ENCODE peak calls at places on chromosomes 1 and 21, in four cellular contexts. H, R, F and A are unnamed samples.

GRCh38 chr1:85264150-85264549 is 4.7 kb upstream of the C1orf52 start:
- DNase-seq in H (no peak), R (no peak), F (no peak), A (no peak)

GRCh38 chr1:242827538-242827937 is 303.0 kb upstream of the PLD5 start:
- DNase-seq in R (no peak), F (no peak), H (no peak), A (no peak)

GRCh38 chr1:7922301-7922700 is 18.3 kb downstream of the TNFRSF9 start:
- DNase-seq in H (no peak), R (no peak), F (no peak), A (no peak)

GRCh38 chr1:169466259-169467230 is 19.2 kb downstream of the SLC19A2 start:
- DNase-seq in F (peak), R (no peak), H (peak), A (peak)

GRCh38 chr1:112359961-112360767 is 35.9 kb upstream of the CTTNBP2NL start:
- DNase-seq in H (no peak), F (peak), R (no peak), A (no peak)

GRCh38 chr1:159483501-159483900 is 44.0 kb downstream of the OR10J1 start:
- DNase-seq in R (no peak), H (no peak), F (no peak), A (no peak)

GRCh38 chr1:30748699-30749401 is 8.7 kb downstream of the LAPTM5 start:
- DNase-seq in H (no peak), R (no peak), F (no peak), A (no peak)

GRCh38 chr1:236064674-236065508 is at the start of gene NID1:
- DNase-seq in R (no peak), F (peak), H (no peak), A (peak)

GRCh38 chr1:204296431-204296988 is 63.2 kb downstream of the PLEKHA6 start:
- DNase-seq in H (no peak), F (peak), R (no peak), A (no peak)
- TF ChIP-seq CHD4 in H (no peak), F (no peak), R (no peak), A (no peak)

DNA sequence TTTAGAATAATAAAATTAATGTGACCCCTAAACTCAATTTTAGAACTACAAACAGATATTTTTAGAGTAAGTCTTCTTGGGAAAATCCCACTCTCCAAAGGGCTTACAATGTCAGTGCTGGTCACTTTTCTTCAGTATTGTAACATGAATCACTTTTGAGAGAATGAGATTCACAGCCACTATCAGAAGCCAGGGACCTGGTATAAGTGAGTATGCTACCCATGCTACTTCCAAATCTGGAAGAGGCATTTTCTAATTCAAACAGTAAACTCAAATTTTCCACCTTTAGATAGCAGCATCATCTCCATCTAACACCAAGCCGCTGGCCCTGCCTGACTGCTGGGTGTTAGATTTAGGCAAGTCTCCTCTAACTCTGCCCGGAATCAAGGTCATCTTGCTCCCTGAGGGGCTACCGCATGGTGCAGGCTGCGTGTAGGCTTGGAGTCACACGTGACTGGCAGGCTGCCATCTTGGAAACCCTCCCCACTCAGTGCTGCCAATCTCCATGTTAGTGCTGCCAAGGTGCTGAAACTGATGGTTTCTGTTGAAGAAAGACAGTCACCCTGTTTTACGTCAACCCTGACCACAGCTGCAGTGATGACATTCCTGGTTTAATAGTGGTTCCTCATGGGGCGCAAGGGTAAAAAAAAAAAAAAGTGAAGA is 882.9 kb upstream of the B3GALT2 start:
- DNase-seq in H (no peak), F (no peak), R (no peak), A (no peak)
- TF ChIP-seq CHD4 in H (no peak), F (no peak), R (no peak), A (no peak)

GRCh38 chr21:46307625-46308024 is 16.0 kb downstream of the C21orf58 start:
- DNase-seq in H (no peak), R (no peak), F (no peak), A (no peak)

GRCh38 chr21:46304437-46304836 is 18.3 kb downstream of the YBEY start:
- DNase-seq in F (no peak), H (no peak), R (no peak), A (no peak)

GRCh38 chr21:46311568-46311967 is 12.1 kb downstream of the C21orf58 start:
- DNase-seq in H (no peak), R (no peak), F (no peak), A (no peak)

GRCh38 chr21:46304955-46305354 is 18.7 kb downstream of the C21orf58 start:
- DNase-seq in H (peak), F (no peak), R (no peak), A (no peak)

GRCh38 chr21:46308431-46308830 is 15.2 kb downstream of the C21orf58 start:
- DNase-seq in H (no peak), R (no peak), F (no peak), A (no peak)
- TF ChIP-seq CHD4 in H (no peak), R (no peak), F (no peak), A (no peak)

GRCh38 chr1:10529772-10530171 is 55.0 kb downstream of the PEX14 start:
- DNase-seq in F (no peak), H (no peak), R (no peak), A (no peak)
- TF ChIP-seq CHD4 in F (no peak), H (no peak), R (no peak), A (no peak)

GRCh38 chr1:163531345-163531744 is 209.6 kb downstream of the NUF2 start:
- DNase-seq in H (no peak), R (no peak), F (no peak), A (no peak)

GRCh38 chr1:163528710-163529348 is 207.1 kb downstream of the NUF2 start:
- DNase-seq in R (no peak), F (peak), H (peak), A (no peak)
- TF ChIP-seq CHD4 in R (no peak), F (no peak), H (no peak), A (no peak)

GRCh38 chr1:54766726-54767125 is 2.4 kb upstream of the PARS2 start:
- DNase-seq in R (no peak), F (no peak), H (no peak), A (no peak)

GRCh38 chr1:54767526-54767925 is 3.2 kb upstream of the PARS2 start:
- DNase-seq in H (no peak), R (no peak), F (no peak), A (no peak)

GRCh38 chr1:54764922-54765561 is 719 bp upstream of the PARS2 start:
- DNase-seq in H (no peak), R (no peak), F (no peak), A (no peak)

GRCh38 chr1:54764132-54764921 is at the start of gene PARS2:
- DNase-seq in R (peak), H (peak), F (peak), A (peak)

DNA sequence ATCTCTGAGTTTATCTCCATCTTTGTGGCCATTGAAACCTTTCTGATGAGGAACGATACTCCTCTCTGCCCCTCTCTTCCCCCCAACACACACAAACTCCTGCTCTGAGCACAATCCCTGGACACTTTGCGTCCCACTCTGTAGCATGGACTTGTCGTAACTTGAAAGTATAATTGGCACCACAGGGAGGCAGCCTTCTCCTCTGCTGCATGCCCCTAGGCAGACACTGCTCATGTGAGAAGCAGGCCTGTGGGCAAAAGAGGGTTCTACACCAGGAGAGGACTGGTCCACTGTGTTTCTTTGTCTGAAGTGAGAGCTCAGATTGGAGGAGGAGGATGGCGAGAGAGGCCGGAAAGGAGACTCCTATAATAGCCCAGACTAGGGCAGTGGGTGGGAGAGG is 3.8 kb upstream of the PARS2 start:
- DNase-seq in H (no peak), F (peak), R (no peak), A (no peak)
- TF ChIP-seq CHD4 in H (no peak), F (no peak), R (no peak), A (no peak)

DNA sequence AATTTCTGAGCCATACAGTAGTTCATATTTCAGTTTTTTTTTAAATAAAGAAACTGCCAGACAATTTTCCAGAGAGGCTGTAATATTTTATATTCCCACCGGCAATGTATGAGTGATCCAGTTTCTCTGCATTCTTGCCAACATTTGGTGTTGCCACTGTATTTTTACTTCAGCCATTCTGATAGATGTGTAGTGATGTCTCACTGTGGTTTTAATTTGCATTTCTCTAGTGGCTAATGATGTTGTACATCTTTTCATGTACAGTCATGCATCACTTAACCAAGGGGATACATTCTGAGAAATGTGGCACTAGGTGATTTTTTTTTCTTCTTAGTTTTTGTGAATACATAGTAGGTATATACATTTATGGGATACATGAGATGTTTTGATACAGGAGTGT is 99.6 kb downstream of the CENPF start:
- DNase-seq in R (no peak), H (no peak), F (no peak), A (no peak)
- TF ChIP-seq CHD4 in R (no peak), H (no peak), F (no peak), A (no peak)